ENCODE peak calls at places on chromosomes 11 and 22, in ten cellular contexts. P, H, N, I, Y, B, R, M, C and O are unnamed samples.

GRCh38 chr11:42170601-42171000 is 711.1 kb upstream of the LRRC4C start:
- DNase-seq in P (no peak), H (no peak), N (no peak), I (no peak), Y (no peak), B (no peak), R (no peak), M (no peak), C (no peak), O (no peak)

GRCh38 chr11:30911247-30911646 is 325.1 kb upstream of the MPPED2 start:
- DNase-seq in P (no peak), H (no peak), N (no peak), I (no peak), Y (peak), B (no peak), R (no peak), M (no peak), C (no peak), O (no peak)

GRCh38 chr11:17387811-17388210 is 648 bp downstream of the KCNJ11 start:
- DNase-seq in P (no peak), H (no peak), N (no peak), I (no peak), Y (no peak), B (no peak), R (no peak), M (peak), C (no peak), O (peak)

GRCh38 chr22:42419328-42419881 is 12.8 kb downstream of the NFAM1 start:
- DNase-seq in P (no peak), H (no peak), N (no peak), I (no peak), Y (no peak), B (no peak), R (no peak), M (no peak), C (no peak), O (no peak)

GRCh38 chr22:50167689-50168489 is 2.6 kb upstream of the PANX2 start:
- DNase-seq in P (no peak), H (no peak), N (no peak), I (no peak), Y (no peak), B (no peak), R (no peak), M (no peak), C (no peak), O (no peak)

GRCh38 chr11:35523351-35523768 is 2.1 kb downstream of the PAMR1 start:
- DNase-seq in P (no peak), H (no peak), N (no peak), I (no peak), Y (no peak), B (no peak), R (no peak), M (no peak), C (no peak), O (no peak)

GRCh38 chr11:112734207-112734606 is 227.0 kb upstream of the NCAM1 start:
- DNase-seq in P (no peak), H (no peak), N (peak), I (no peak), Y (peak), B (no peak), R (no peak), M (no peak), C (no peak), O (no peak)

GRCh38 chr11:59012106-59012941 is 73.0 kb downstream of the GLYATL1 start:
- DNase-seq in P (no peak), H (no peak), N (no peak), I (no peak), Y (no peak), B (no peak), R (no peak), M (no peak), C (no peak), O (peak)

GRCh38 chr11:85699957-85700741 is 14.2 kb upstream of the CCDC89 start:
- DNase-seq in P (no peak), H (no peak), N (no peak), I (no peak), Y (no peak), B (no peak), R (no peak), M (no peak), C (no peak), O (no peak)

GRCh38 chr22:24985824-24986214 is 33.3 kb downstream of the KIAA1671 start:
- DNase-seq in P (no peak), H (peak), N (no peak), I (no peak), Y (no peak), B (no peak), R (peak), M (no peak), C (no peak), O (no peak)

GRCh38 chr11:9150501-9150900 is 59.1 kb upstream of the SCUBE2 start:
- DNase-seq in P (no peak), H (no peak), N (no peak), I (no peak), Y (no peak), B (no peak), R (peak), M (no peak), C (no peak), O (no peak)

GRCh38 chr11:28657378-28658030 is 549.3 kb downstream of the METTL15 start:
- DNase-seq in P (no peak), H (no peak), N (no peak), I (no peak), Y (no peak), B (no peak), R (no peak), M (no peak), C (no peak), O (no peak)

GRCh38 chr22:48954781-48955311 is 872.8 kb downstream of the BRD1 start:
- DNase-seq in P (no peak), H (peak), N (no peak), I (no peak), Y (peak), B (peak), R (no peak), M (no peak), C (no peak), O (peak)

GRCh38 chr22:50621948-50622722 is 5.8 kb downstream of the ARSA start:
- DNase-seq in P (no peak), H (no peak), N (no peak), I (no peak), Y (no peak), B (peak), R (no peak), M (no peak), C (no peak), O (peak)

GRCh38 chr11:12914401-12914912 is 94.7 kb upstream of the RASSF10 start:
- DNase-seq in P (no peak), H (peak), N (peak), I (peak), Y (peak), B (peak), R (no peak), M (peak), C (peak), O (no peak)

GRCh38 chr22:30754971-30755759 is 60.5 kb downstream of the OSBP2 start:
- DNase-seq in P (no peak), H (no peak), N (peak), I (peak), Y (peak), B (no peak), R (peak), M (peak), C (no peak), O (no peak)

GRCh38 chr11:126332221-126332711 is 23.2 kb upstream of the ST3GAL4 start:
- DNase-seq in P (no peak), H (peak), N (no peak), I (peak), Y (peak), B (peak), R (no peak), M (peak), C (no peak), O (peak)

GRCh38 chr11:16261836-16262644 is 94.3 kb downstream of the SOX6 start:
- DNase-seq in P (no peak), H (no peak), N (no peak), I (no peak), Y (no peak), B (no peak), R (no peak), M (no peak), C (no peak), O (no peak)

GRCh38 chr22:28883917-28884753 is 763 bp downstream of the ZNRF3 start:
- DNase-seq in P (peak), H (peak), N (peak), I (no peak), Y (peak), B (no peak), R (no peak), M (peak), C (no peak), O (peak)

GRCh38 chr11:9072790-9073189 is 18.6 kb downstream of the SCUBE2 start:
- DNase-seq in P (no peak), H (no peak), N (no peak), I (no peak), Y (no peak), B (no peak), R (no peak), M (no peak), C (no peak), O (no peak)

GRCh38 chr11:74147199-74147929 is 23.4 kb downstream of the C2CD3 start:
- DNase-seq in P (no peak), H (no peak), N (no peak), I (no peak), Y (no peak), B (no peak), R (no peak), M (no peak), C (no peak), O (no peak)

GRCh38 chr22:32701021-32701420 is 100.5 kb upstream of the TIMP3 start:
- DNase-seq in P (no peak), H (no peak), N (no peak), I (no peak), Y (no peak), B (no peak), R (no peak), M (no peak), C (no peak), O (no peak)

GRCh38 chr11:95877288-95877687 is 46.6 kb downstream of the MTMR2 start:
- DNase-seq in P (no peak), H (no peak), N (no peak), I (no peak), Y (no peak), B (no peak), R (peak), M (no peak), C (no peak), O (no peak)